ENCODE peak calls at places on chromosomes 4 and X, in eight cellular contexts. M is upper lobe of right lung, O is nephron progenitor cell, N is GM04503, A is heart left ventricle, Y is AG09309, B is left ventricle myocardium superior, L is lower leg skin. Q is an unnamed sample.
A peak's percentile ranks its signal among the peaks of the same experiment; 100 is the strongest.

GRCh38 chr4:24793219-24794005 is 2.0 kb upstream of the SOD3 start:
- DNase-seq in B (no peak), N (no peak), L (no peak), O (no peak), M (no peak), Y (no peak), A (no peak), Q (no peak)

GRCh38 chrX:39969826-39970569 is 127.8 kb downstream of the BCOR start:
- DNase-seq in B (no peak), M (no peak), L (no peak), N (no peak), Y (no peak), O (no peak), A (no peak), Q (no peak)

GRCh38 chrX:10296581-10296980 is 139.8 kb downstream of the CLCN4 start:
- DNase-seq in O (no peak), Y (peak; percentile 35), M (no peak), L (no peak), A (no peak), B (no peak), N (peak; percentile 44), Q (no peak)

GRCh38 chrX:48936429-48937064 is 17.7 kb upstream of the PIM2 start:
- DNase-seq in N (no peak), L (no peak), A (no peak), B (no peak), O (no peak), M (no peak), Y (no peak), Q (no peak)

GRCh38 chr4:136713140-136713539 is 819.2 kb downstream of the PCDH18 start:
- DNase-seq in L (no peak), A (no peak), N (no peak), Y (no peak), O (no peak), B (no peak), M (no peak), Q (no peak)

GRCh38 chr4:98374643-98375042 is 113.5 kb downstream of the RAP1GDS1 start:
- DNase-seq in L (no peak), B (peak; percentile 52), A (peak; percentile 32), M (no peak), N (no peak), Y (no peak), O (no peak), Q (no peak)

GRCh38 chr4:125826801-125827200 is 512.0 kb downstream of the FAT4 start:
- DNase-seq in N (no peak), M (no peak), B (no peak), Y (no peak), L (no peak), A (no peak), O (no peak), Q (no peak)

GRCh38 chrX:132257116-132257515 is 37.9 kb upstream of the RAP2C start:
- DNase-seq in N (no peak), O (no peak), A (no peak), M (no peak), L (no peak), B (no peak), Y (peak; percentile 7), Q (no peak)

GRCh38 chr4:156475322-156475721 is 496.3 kb downstream of the PDGFC start:
- DNase-seq in O (no peak), A (no peak), L (no peak), Y (peak; percentile 39), M (no peak), B (no peak), N (no peak), Q (no peak)

GRCh38 chrX:22109442-22109841 is 77.3 kb downstream of the PHEX start:
- DNase-seq in M (no peak), L (no peak), Y (no peak), O (no peak), B (no peak), N (peak; percentile 31), A (no peak), Q (no peak)

GRCh38 chrX:38959736-38960534 is 158.7 kb downstream of the MID1IP1 start:
- DNase-seq in O (no peak), B (no peak), Y (no peak), A (no peak), M (no peak), N (no peak), L (no peak), Q (no peak)

GRCh38 chrX:41027388-41027787 is 57.9 kb upstream of the USP9X start:
- DNase-seq in A (no peak), L (peak; percentile 16), B (no peak), O (no peak), N (peak; percentile 81), M (no peak), Y (peak; percentile 61), Q (no peak)

GRCh38 chr4:177728361-177729152 is 286.3 kb upstream of the AGA start:
- DNase-seq in B (no peak), Y (no peak), M (no peak), A (no peak), O (no peak), L (no peak), N (no peak), Q (no peak)

GRCh38 chr4:6110681-6111353 is 89.5 kb downstream of the JAKMIP1 start:
- DNase-seq in N (no peak), B (no peak), Y (no peak), A (no peak), O (no peak), M (no peak), L (no peak), Q (no peak)

GRCh38 chrX:115402299-115402698 is 112.8 kb downstream of the LUZP4 start:
- DNase-seq in N (no peak), M (no peak), O (no peak), L (no peak), Y (no peak), B (no peak), A (no peak), Q (no peak)

GRCh38 chr4:85968945-85969830 is 390.7 kb downstream of the MAPK10 start:
- DNase-seq in B (no peak), M (no peak), N (no peak), A (no peak), Y (no peak), O (peak; percentile 10), L (no peak), Q (no peak)

GRCh38 chrX:39848900-39849299 is 248.9 kb downstream of the BCOR start:
- DNase-seq in A (no peak), Y (peak; percentile 38), B (no peak), N (peak; percentile 45), M (no peak), O (no peak), L (no peak), Q (peak; percentile 56)

GRCh38 chrX:136028383-136028984 is 43.2 kb downstream of the SLC9A6 start:
- DNase-seq in Y (peak; percentile 31), M (no peak), L (no peak), N (peak; percentile 39), B (no peak), O (no peak), A (no peak), Q (no peak)

GRCh38 chr4:48557478-48557877 is 67.4 kb downstream of the ZAR1 start:
- DNase-seq in A (no peak), Y (no peak), L (no peak), M (no peak), O (no peak), B (no peak), N (no peak), Q (no peak)

GRCh38 chrX:101750744-101751143 is 91.1 kb upstream of the ARMCX2 start:
- DNase-seq in M (no peak), A (no peak), B (no peak), N (no peak), Y (no peak), O (no peak), L (no peak), Q (no peak)

GRCh38 chr4:162485486-162485885 is 321.7 kb upstream of the FSTL5 start:
- DNase-seq in O (no peak), B (no peak), N (no peak), M (no peak), L (no peak), A (no peak), Y (no peak), Q (no peak)

GRCh38 chrX:110086162-110086915 is 83.4 kb downstream of the TMEM164 start:
- DNase-seq in L (no peak), A (no peak), M (no peak), B (no peak), N (no peak), Y (no peak), O (no peak), Q (no peak)

GRCh38 chrX:30513284-30513683 is 64.3 kb downstream of the TASL start:
- DNase-seq in B (no peak), A (no peak), M (no peak), L (no peak), O (no peak), N (no peak), Y (no peak), Q (no peak)

GRCh38 chr4:27278615-27279014 is 418.0 kb downstream of the STIM2 start:
- DNase-seq in A (no peak), N (no peak), O (peak; percentile 83), L (no peak), Y (peak; percentile 10), B (no peak), M (no peak), Q (no peak)

GRCh38 chr4:26105815-26106699 is 192.0 kb downstream of the SMIM20 start:
- DNase-seq in L (no peak), A (no peak), O (no peak), N (no peak), M (no peak), Y (no peak), B (no peak), Q (peak; percentile 52)

GRCh38 chrX:118839334-118839958 is 15.8 kb downstream of the ZCCHC12 start:
- DNase-seq in O (peak; percentile 84), B (peak; percentile 88), Y (no peak), A (peak; percentile 88), L (peak; percentile 55), M (peak; percentile 91), N (no peak), Q (peak; percentile 70)

GRCh38 chr4:88963817-88964216 is 93.2 kb downstream of the FAM13A start:
- DNase-seq in M (no peak), L (peak; percentile 74), Y (no peak), O (no peak), B (no peak), A (no peak), N (no peak), Q (no peak)

GRCh38 chrX:39560285-39560684 is 537.5 kb downstream of the BCOR start:
- DNase-seq in L (no peak), A (no peak), N (no peak), O (no peak), Y (no peak), M (no peak), B (no peak), Q (no peak)

GRCh38 chr4:149885896-149886295 is 70.3 kb upstream of the IQCM start:
- DNase-seq in M (no peak), B (no peak), Y (peak; percentile 70), A (no peak), N (peak; percentile 81), O (no peak), L (no peak), Q (no peak)

GRCh38 chr4:14562901-14563300 is 439.4 kb upstream of the CPEB2 start:
- DNase-seq in B (no peak), N (no peak), Y (no peak), O (no peak), M (no peak), A (no peak), L (no peak), Q (no peak)

GRCh38 chr4:47837582-47838294 is at the start of gene CORIN:
- DNase-seq in L (no peak), A (peak; percentile 38), O (peak; percentile 7), B (peak; percentile 49), N (no peak), Y (no peak), M (peak; percentile 70), Q (no peak)

GRCh38 chr4:144402176-144402575 is 243.8 kb upstream of the HHIP start:
- DNase-seq in O (no peak), L (no peak), A (no peak), N (no peak), Y (no peak), B (no peak), M (no peak), Q (no peak)

GRCh38 chr4:5821665-5822358 is 71.1 kb downstream of the CRMP1 start:
- DNase-seq in Y (no peak), N (no peak), L (no peak), A (no peak), O (peak; percentile 42), M (no peak), B (no peak), Q (no peak)

GRCh38 chr4:170336238-170336775 is 246.6 kb upstream of the AADAT start:
- DNase-seq in Y (no peak), M (no peak), B (no peak), A (no peak), N (no peak), L (no peak), O (no peak), Q (no peak)

Q was measured in uterus.